ENCODE peak calls at places on chromosomes 1 and 21, in nine cellular contexts. V, O, U, Y, W, X, R, H and C are unnamed samples.

GRCh38 chr1:206686486-206687249 is 2.0 kb downstream of the MAPKAPK2 start:
- DNase-seq in V (no peak), O (no peak), U (no peak), Y (no peak), W (no peak), X (no peak), R (no peak), H (no peak), C (no peak)

GRCh38 chr1:21567241-21568005 is 58.2 kb downstream of the ALPL start:
- DNase-seq in V (no peak), O (no peak), U (no peak), Y (no peak), W (no peak), X (no peak), R (peak; percentile 89), H (no peak), C (no peak)

GRCh38 chr1:60978421-60979357 is 103.7 kb upstream of the NFIA start:
- DNase-seq in V (no peak), O (peak; percentile 43), U (no peak), Y (peak; percentile 70), W (no peak), X (no peak), R (peak; percentile 58), H (peak; percentile 69), C (peak; percentile 46)

GRCh38 chr1:39102537-39103320 is 76.6 kb downstream of the NDUFS5 start:
- DNase-seq in V (no peak), O (peak; percentile 67), U (no peak), Y (peak; percentile 97), W (no peak), X (peak; percentile 37), R (peak; percentile 87), H (peak; percentile 74), C (peak; percentile 78)

GRCh38 chr1:104593418-104594187 is 843.9 kb downstream of the AMY1C start:
- DNase-seq in V (no peak), O (no peak), U (no peak), Y (no peak), W (no peak), X (no peak), R (no peak), H (no peak), C (no peak)

GRCh38 chr1:230866171-230866811 is 2.0 kb downstream of the C1orf198 start:
- DNase-seq in V (no peak), O (peak; percentile 10), U (no peak), Y (no peak), W (no peak), X (no peak), R (peak; percentile 78), H (peak; percentile 16), C (no peak)

GRCh38 chr1:42142894-42143675 is 10.1 kb upstream of the GUCA2B start:
- DNase-seq in V (no peak), O (no peak), U (no peak), Y (no peak), W (peak; percentile 48), X (no peak), R (no peak), H (no peak), C (no peak)

GRCh38 chr1:100794719-100795645 is 75.4 kb downstream of the VCAM1 start:
- DNase-seq in V (no peak), O (no peak), U (no peak), Y (peak; percentile 47), W (no peak), X (no peak), R (peak; percentile 74), H (peak; percentile 34), C (no peak)

DNA sequence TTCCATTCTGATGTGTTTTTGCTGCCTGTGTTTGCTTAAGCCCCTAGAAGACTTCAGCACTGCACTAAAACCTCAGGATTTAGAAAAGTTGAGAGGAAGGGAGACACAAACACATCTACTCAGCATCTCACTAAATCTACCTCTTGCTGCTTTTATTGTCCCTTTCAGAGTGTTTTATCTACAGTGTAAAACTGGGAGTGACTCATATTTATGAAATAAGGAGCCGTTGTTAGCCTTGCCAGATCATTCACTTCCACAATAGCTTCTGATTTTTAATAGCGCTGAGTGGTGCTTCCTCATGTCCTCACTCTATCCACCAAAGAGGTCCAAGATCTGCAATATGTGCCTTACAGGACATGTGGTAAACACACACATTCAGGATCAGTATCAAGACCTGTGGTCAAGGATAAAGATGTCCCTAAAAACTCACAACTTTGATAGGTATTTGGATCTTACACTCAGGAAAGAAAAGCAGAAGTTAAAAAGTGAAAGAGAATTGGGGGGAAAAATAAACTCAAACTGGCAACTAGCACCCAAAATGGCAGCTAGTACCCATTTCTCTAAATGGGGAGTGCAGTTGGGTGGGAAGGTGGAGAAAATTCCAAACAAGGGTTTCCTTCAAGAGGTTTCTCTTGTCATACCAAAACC is 16.1 kb downstream of the DUSP10 start:
- DNase-seq in V (no peak), O (no peak), U (no peak), Y (no peak), W (no peak), X (no peak), R (peak; percentile 83), H (no peak), C (no peak)
- H3K4me1 ChIP-seq in V (peaks cover 18% of the 10 kb centered on the region), O (peaks cover 17% of the 10 kb centered on the region), U (peaks cover 25% of the 10 kb centered on the region), Y (no peaks in the 10 kb centered on the region), W (peaks cover 30% of the 10 kb centered on the region), X (no peaks in the 10 kb centered on the region), R (peaks cover 63% of the 10 kb centered on the region), H (no peaks in the 10 kb centered on the region), C (no peaks in the 10 kb centered on the region)

GRCh38 chr21:41482321-41482720 is 25.6 kb downstream of the TMPRSS2 start:
- DNase-seq in V (no peak), O (no peak), U (no peak), Y (no peak), W (no peak), X (no peak), R (peak; percentile 54), H (no peak), C (no peak)
- H3K4me1 ChIP-seq in V (peaks cover 8% of the 10 kb centered on the region), O (no peaks in the 10 kb centered on the region), U (peaks cover 4% of the 10 kb centered on the region), Y (no peaks in the 10 kb centered on the region), W (peaks cover 33% of the 10 kb centered on the region), X (no peaks in the 10 kb centered on the region), R (peaks cover 13% of the 10 kb centered on the region), H (no peaks in the 10 kb centered on the region), C (peaks cover 25% of the 10 kb centered on the region)

DNA sequence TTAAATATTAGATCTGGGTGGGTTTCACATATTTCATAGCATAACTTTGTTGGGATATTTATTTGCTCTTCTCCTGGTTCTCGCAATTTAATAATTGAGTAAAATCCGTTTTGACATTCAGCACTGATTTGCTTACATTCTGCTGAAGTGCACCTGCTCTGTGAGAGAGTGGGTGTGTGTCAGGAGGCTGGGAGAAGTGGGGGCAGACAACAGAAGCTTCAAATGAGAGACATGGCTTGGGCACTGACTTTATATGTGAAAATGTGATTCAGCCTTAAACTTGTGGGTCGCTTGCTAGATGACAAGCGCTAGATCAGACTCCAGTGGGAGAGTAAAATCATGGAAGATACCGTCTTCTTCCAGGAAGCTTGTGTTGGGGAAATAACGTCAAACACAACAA is 32.4 kb upstream of the KCNA2 start:
- DNase-seq in V (no peak), O (no peak), U (no peak), Y (no peak), W (no peak), X (no peak), R (no peak), H (no peak), C (no peak)
- H3K4me1 ChIP-seq in V (peaks cover 16% of the 10 kb centered on the region), O (no peaks in the 10 kb centered on the region), U (peaks cover 17% of the 10 kb centered on the region), Y (peaks cover 13% of the 10 kb centered on the region), W (peaks cover 44% of the 10 kb centered on the region), X (peaks cover 5% of the 10 kb centered on the region), R (no peaks in the 10 kb centered on the region), H (no peaks in the 10 kb centered on the region), C (no peaks in the 10 kb centered on the region)

GRCh38 chr1:219185486-219186117 is 11.9 kb downstream of the LYPLAL1 start:
- DNase-seq in V (no peak), O (no peak), U (no peak), Y (no peak), W (no peak), X (no peak), R (peak; percentile 5), H (no peak), C (no peak)

GRCh38 chr1:219179293-219179692 is 5.6 kb downstream of the LYPLAL1 start:
- DNase-seq in V (no peak), O (no peak), U (no peak), Y (no peak), W (no peak), X (no peak), R (peak; percentile 63), H (no peak), C (no peak)

GRCh38 chr1:219189021-219189824 is 15.5 kb downstream of the LYPLAL1 start:
- DNase-seq in V (no peak), O (no peak), U (no peak), Y (peak; percentile 43), W (no peak), X (no peak), R (peak; percentile 73), H (peak; percentile 96), C (no peak)

GRCh38 chr1:219188331-219188803 is 14.7 kb downstream of the LYPLAL1 start:
- DNase-seq in V (no peak), O (no peak), U (no peak), Y (peak; percentile 4), W (no peak), X (no peak), R (no peak), H (peak; percentile 57), C (no peak)

DNA sequence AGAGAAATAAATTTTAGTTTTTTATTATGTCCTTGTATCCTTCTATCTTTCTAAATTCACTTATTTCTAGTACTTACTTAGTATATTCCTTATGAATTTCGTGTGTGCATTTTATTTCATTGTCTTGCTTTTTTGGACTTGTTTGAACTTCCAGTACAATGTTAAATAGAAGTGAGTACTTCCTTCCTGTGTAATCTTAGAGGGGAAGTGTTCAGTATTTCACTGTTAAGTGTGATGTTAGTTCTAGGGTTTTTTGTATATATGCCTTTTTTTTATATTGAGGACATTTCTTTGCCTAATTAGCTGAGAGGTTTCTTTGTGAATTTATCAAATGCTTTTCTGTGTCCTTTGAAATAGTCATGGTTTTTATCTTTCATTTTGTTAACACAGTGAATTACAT is 10.7 kb downstream of the LYPLAL1 start:
- DNase-seq in V (no peak), O (no peak), U (no peak), Y (no peak), W (no peak), X (no peak), R (no peak), H (no peak), C (no peak)
- H3K4me1 ChIP-seq in V (peaks cover under 1% of the 10 kb centered on the region), O (peaks cover 24% of the 10 kb centered on the region), U (peaks cover 12% of the 10 kb centered on the region), Y (peaks cover 15% of the 10 kb centered on the region), W (peaks cover 22% of the 10 kb centered on the region), X (no peaks in the 10 kb centered on the region), R (peaks cover 15% of the 10 kb centered on the region), H (peaks cover 23% of the 10 kb centered on the region), C (peaks cover 6% of the 10 kb centered on the region)

DNA sequence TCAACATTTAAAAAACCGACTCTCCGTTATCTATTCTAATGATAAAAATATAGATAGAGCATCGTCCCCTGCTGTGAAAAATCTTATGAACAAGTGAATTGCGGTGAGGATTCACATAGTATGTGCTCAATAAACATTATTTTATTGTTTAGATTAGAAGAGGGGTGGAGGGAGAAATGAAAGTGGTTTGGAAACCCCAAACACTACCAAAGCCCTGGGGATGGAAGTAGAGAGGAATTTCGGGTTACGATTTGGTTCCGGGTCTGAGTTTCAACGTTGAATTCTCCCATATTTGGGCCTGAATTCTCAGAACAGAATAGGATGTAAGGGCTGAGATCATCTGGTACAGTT is 463 bp upstream of the STX12 start:
- DNase-seq in V (no peak), O (no peak), U (no peak), Y (no peak), W (no peak), X (no peak), R (no peak), H (no peak), C (no peak)
- H3K4me1 ChIP-seq in V (peaks cover 15% of the 10 kb centered on the region), O (peaks cover 15% of the 10 kb centered on the region), U (peaks cover 17% of the 10 kb centered on the region), Y (peaks cover 9% of the 10 kb centered on the region), W (peaks cover 39% of the 10 kb centered on the region), X (peaks cover 4% of the 10 kb centered on the region), R (peaks cover 22% of the 10 kb centered on the region), H (peaks cover 23% of the 10 kb centered on the region), C (peaks cover 10% of the 10 kb centered on the region)